ENCODE peak calls at places on chromosomes 2 and 18, in five cellular contexts. E, J, O, Z and V are unnamed samples.
A peak's percentile ranks its signal among the peaks of the same experiment; 100 is the strongest.

GRCh38 chr2:69968609-69969008 is 7.2 kb upstream of the ASPRV1 start:
- DNase-seq in E (no peak), Z (no peak), O (no peak), J (no peak), V (no peak)

GRCh38 chr2:55550368-55551102 is 31.0 kb downstream of the CFAP36 start:
- DNase-seq in J (no peak), E (peak; percentile 88), O (no peak), Z (peak; percentile 52), V (peak; percentile 16)

GRCh38 chr2:42568431-42569115 is at the start of gene MTA3:
- DNase-seq in Z (no peak), E (peak; percentile 28), J (peak; percentile 64), O (peak; percentile 49), V (no peak)

GRCh38 chr18:4807495-4808293 is 352.6 kb upstream of the DLGAP1 start:
- DNase-seq in E (no peak), J (no peak), Z (no peak), O (no peak), V (no peak)

GRCh38 chr18:74498712-74499629 is 2.8 kb downstream of the CNDP2 start:
- DNase-seq in E (no peak), J (no peak), Z (no peak), O (peak; percentile 61), V (no peak)

GRCh38 chr18:79855147-79855910 is 57.6 kb downstream of the KCNG2 start:
- DNase-seq in J (no peak), E (no peak), Z (no peak), O (no peak), V (no peak)

GRCh38 chr2:9201185-9201891 is 5.3 kb upstream of the ASAP2 start:
- DNase-seq in J (no peak), E (peak; percentile 82), O (no peak), Z (no peak), V (peak; percentile 59)

GRCh38 chr2:238019962-238020361 is 40.8 kb upstream of the SCLY start:
- DNase-seq in J (no peak), E (no peak), O (no peak), Z (no peak), V (no peak)

GRCh38 chr2:143229411-143229810 is 100.2 kb downstream of the ARHGAP15 start:
- DNase-seq in Z (no peak), O (no peak), E (no peak), J (no peak), V (no peak)

GRCh38 chr2:37625781-37626548 is 45.5 kb downstream of the CDC42EP3 start:
- DNase-seq in E (no peak), Z (no peak), O (peak; percentile 54), J (no peak), V (no peak)

GRCh38 chr2:134206573-134206972 is 47.3 kb upstream of the MGAT5 start:
- DNase-seq in O (no peak), J (no peak), Z (no peak), E (peak; percentile 51), V (no peak)

GRCh38 chr18:60075477-60075876 is 175.7 kb downstream of the PMAIP1 start:
- DNase-seq in J (no peak), E (no peak), Z (no peak), O (no peak), V (no peak)

GRCh38 chr2:241867776-241868420 is 1.6 kb upstream of the RTP5 start:
- DNase-seq in O (no peak), J (no peak), Z (no peak), E (no peak), V (no peak)

GRCh38 chr2:144099746-144100438 is 420.0 kb downstream of the ZEB2 start:
- DNase-seq in J (no peak), Z (no peak), E (peak; percentile 70), O (no peak), V (no peak)

GRCh38 chr2:70125498-70125898 is 38.2 kb downstream of the PCBP1 start:
- DNase-seq in O (no peak), Z (no peak), E (no peak), J (no peak), V (no peak)

GRCh38 chr18:79222790-79223189 is 153.6 kb downstream of the ATP9B start:
- DNase-seq in E (no peak), Z (no peak), O (no peak), J (no peak), V (no peak)

GRCh38 chr18:4119127-4119648 is 335.9 kb downstream of the DLGAP1 start:
- DNase-seq in O (no peak), J (no peak), Z (no peak), E (no peak), V (no peak)

GRCh38 chr2:151774506-151774905 is 40.2 kb upstream of the NEB start:
- DNase-seq in J (no peak), E (peak; percentile 72), Z (peak; percentile 70), O (no peak), V (peak; percentile 36)

GRCh38 chr2:104836837-104837236 is 17.1 kb upstream of the POU3F3 start:
- DNase-seq in J (no peak), O (no peak), E (no peak), Z (no peak), V (no peak)

GRCh38 chr2:152242787-152243472 is 67.4 kb upstream of the STAM2 start:
- DNase-seq in Z (no peak), J (no peak), O (no peak), E (no peak), V (no peak)

GRCh38 chr2:140863713-140864112 is 1267.1 kb downstream of the LRP1B start:
- DNase-seq in E (peak; percentile 90), O (no peak), Z (peak; percentile 7), J (no peak), V (no peak)

GRCh38 chr18:4260107-4260506 is 195.0 kb downstream of the DLGAP1 start:
- DNase-seq in O (no peak), Z (no peak), J (no peak), E (no peak), V (no peak)

GRCh38 chr2:241950878-241951331 is 81.4 kb downstream of the RTP5 start:
- DNase-seq in J (peak; percentile 81), E (peak; percentile 69), Z (no peak), O (peak; percentile 54), V (no peak)

GRCh38 chr2:205766765-205767359 is 84.6 kb downstream of the NRP2 start:
- DNase-seq in Z (no peak), E (peak; percentile 79), O (peak; percentile 29), J (peak; percentile 81), V (no peak)

GRCh38 chr18:26227051-26227672 is 917 bp downstream of the TAF4B start:
- DNase-seq in J (peak; percentile 21), Z (no peak), O (no peak), E (peak; percentile 16), V (no peak)

GRCh38 chr2:164981217-164981990 is 26.1 kb upstream of the SLC38A11 start:
- DNase-seq in E (peak; percentile 11), Z (no peak), O (no peak), J (no peak), V (no peak)

GRCh38 chr18:56738184-56738583 is 87.0 kb downstream of the WDR7 start:
- DNase-seq in Z (no peak), J (no peak), O (no peak), E (no peak), V (no peak)

GRCh38 chr18:36593001-36593400 is 235.8 kb downstream of the TPGS2 start:
- DNase-seq in Z (no peak), O (no peak), J (no peak), E (peak; percentile 29), V (no peak)

GRCh38 chr2:236631361-236632291 is 62.0 kb downstream of the ACKR3 start:
- DNase-seq in Z (no peak), E (no peak), J (no peak), O (no peak), V (no peak)

GRCh38 chr18:32289480-32290075 is 99.7 kb downstream of the MEP1B start:
- DNase-seq in Z (peak; percentile 29), J (peak; percentile 51), E (peak; percentile 86), O (no peak), V (no peak)

GRCh38 chr2:20224716-20225293 is at the start of gene SDC1:
- DNase-seq in O (no peak), Z (peak; percentile 3), J (peak; percentile 50), E (peak; percentile 40), V (no peak)

DNA sequence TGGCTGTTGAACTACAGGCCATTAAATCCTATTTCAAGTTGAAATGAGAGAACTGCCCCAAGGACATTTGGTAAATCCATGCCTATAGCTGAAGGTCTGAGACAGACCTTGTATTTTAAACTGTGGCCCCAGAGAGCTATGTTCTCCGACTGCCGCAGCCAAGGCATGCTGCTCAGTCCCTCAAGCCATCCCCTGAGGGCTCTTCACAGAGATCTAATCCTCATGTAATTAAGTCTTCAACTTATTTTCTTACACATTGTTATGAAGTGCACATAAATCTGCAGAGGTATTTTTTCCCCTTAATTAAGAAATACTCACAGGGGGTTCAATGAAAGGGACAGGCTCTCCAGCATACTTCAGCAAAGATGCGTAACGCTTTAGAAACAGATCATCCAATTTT is 50.6 kb downstream of the ABCG8 start:
- DNase-seq in Z (no peak), J (no peak), E (no peak), O (no peak), V (no peak)
- TF ChIP-seq CTCF in Z (no peak), J (no peak), E (no peak), O (no peak), V (no peak)

DNA sequence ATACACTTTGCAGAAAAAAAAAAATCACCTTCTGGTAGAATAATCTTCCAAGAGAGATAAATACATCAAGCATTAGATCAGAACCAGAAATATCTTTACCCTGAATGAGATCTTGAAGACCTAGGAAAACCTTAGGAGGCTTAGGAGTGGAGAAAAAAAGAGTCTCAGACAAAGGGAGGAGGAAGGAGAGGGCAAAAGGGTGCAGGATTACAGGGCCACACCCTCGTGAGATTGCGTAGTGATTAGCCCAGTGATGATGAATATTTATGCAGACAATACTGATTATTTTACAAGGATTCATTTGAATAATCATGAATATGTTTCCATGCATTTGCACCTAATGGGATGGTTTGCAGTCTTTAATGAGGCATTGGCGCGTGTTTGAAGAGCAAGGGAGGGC is 18.8 kb upstream of the ZNF532 start:
- DNase-seq in Z (no peak), E (no peak), J (no peak), O (no peak), V (no peak)
- TF ChIP-seq CTCF in Z (no peak), E (no peak), J (no peak), O (no peak), V (no peak)

DNA sequence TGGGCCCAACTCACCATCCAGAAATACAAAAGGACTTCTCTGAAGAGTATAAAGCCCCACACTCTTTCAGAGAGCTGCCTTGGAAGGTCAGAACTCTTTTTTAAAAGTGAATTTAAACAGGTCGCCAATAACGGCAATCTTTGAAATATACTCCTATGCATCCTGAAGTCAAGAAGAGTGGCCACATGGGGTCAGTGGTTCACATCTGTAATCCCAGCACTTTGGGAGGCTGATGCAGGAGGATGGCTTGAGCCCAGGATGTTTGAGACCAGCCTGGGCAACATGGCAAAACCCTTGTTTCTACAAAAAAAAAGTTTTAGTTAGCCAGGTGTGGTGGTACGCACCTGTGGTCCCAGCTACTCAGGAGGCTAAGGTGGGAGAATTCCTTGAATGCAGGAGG is 68.1 kb upstream of the FZD7 start:
- DNase-seq in Z (no peak), O (no peak), J (no peak), E (no peak), V (no peak)
- TF ChIP-seq CTCF in Z (no peak), O (no peak), J (no peak), E (no peak), V (no peak)

DNA sequence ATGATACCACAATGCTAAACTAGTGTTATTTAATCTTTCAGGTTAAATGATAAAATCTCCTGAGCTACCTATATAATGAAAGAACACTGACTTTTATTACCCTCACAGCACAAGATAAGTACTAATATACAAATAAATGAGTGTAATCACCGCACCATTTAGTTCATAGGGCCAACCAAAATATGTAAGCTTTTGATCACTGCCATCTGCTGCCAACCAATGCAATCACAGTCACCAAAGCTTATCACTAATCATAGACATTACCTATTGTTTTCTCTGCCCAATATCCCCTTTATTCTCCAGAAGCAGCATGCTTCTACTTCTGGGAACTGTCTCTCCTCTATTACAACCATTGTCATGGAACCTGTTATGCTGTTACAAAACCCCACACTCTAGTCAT is 151.6 kb upstream of the LRATD1 start:
- DNase-seq in O (no peak), Z (no peak), J (no peak), E (no peak), V (no peak)
- TF ChIP-seq CTCF in O (no peak), Z (no peak), J (no peak), E (no peak), V (no peak)